ENCODE peak calls at places on chromosomes 16 and 17, in five cellular contexts. One of them, this sample, is unnamed.
A peak's percentile ranks its signal among the peaks of the same experiment; 100 is the strongest.

GRCh38 chr17:66777689-66778225 is 57.2 kb upstream of the CACNG5 start:
- DNase-seq in adrenal gland: no peak
- DNase-seq in MM.1S: no peak
- DNase-seq in uterus: no peak
- DNase-seq in GM23338: peak; percentile 93
- DNase-seq in this sample: no peak

GRCh38 chr17:55811536-55811935 is 60.7 kb downstream of the PCTP start:
- DNase-seq in adrenal gland: no peak
- DNase-seq in MM.1S: no peak
- DNase-seq in uterus: no peak
- DNase-seq in GM23338: no peak
- DNase-seq in this sample: no peak

GRCh38 chr17:35510031-35510430 is 27.4 kb downstream of the SLFN12L start:
- DNase-seq in adrenal gland: no peak
- DNase-seq in MM.1S: no peak
- DNase-seq in uterus: no peak
- DNase-seq in GM23338: no peak
- DNase-seq in this sample: no peak

GRCh38 chr17:48997103-48997826 is at the start of gene IGF2BP1:
- DNase-seq in adrenal gland: no peak
- DNase-seq in MM.1S: no peak
- DNase-seq in uterus: no peak
- DNase-seq in GM23338: peak; percentile 88
- DNase-seq in this sample: no peak

GRCh38 chr17:78915872-78916632 is 9.1 kb downstream of the TIMP2 start:
- DNase-seq in adrenal gland: peak; percentile 84
- DNase-seq in MM.1S: no peak
- DNase-seq in uterus: peak; percentile 68
- DNase-seq in GM23338: no peak
- DNase-seq in this sample: peak; percentile 60

GRCh38 chr17:16298140-16298662 is 55.1 kb downstream of the CENPV start:
- DNase-seq in adrenal gland: no peak
- DNase-seq in MM.1S: no peak
- DNase-seq in uterus: no peak
- DNase-seq in GM23338: no peak
- DNase-seq in this sample: no peak

GRCh38 chr16:56265184-56265583 is 73.9 kb downstream of the GNAO1 start:
- DNase-seq in adrenal gland: no peak
- DNase-seq in MM.1S: no peak
- DNase-seq in uterus: no peak
- DNase-seq in GM23338: no peak
- DNase-seq in this sample: no peak

GRCh38 chr16:4942481-4942880 is 5.5 kb upstream of the PPL start:
- DNase-seq in adrenal gland: no peak
- DNase-seq in MM.1S: no peak
- DNase-seq in uterus: peak; percentile 36
- DNase-seq in GM23338: no peak
- DNase-seq in this sample: no peak

GRCh38 chr16:11334831-11335404 is 10.3 kb upstream of the RMI2 start:
- DNase-seq in adrenal gland: no peak
- DNase-seq in MM.1S: no peak
- DNase-seq in uterus: no peak
- DNase-seq in GM23338: no peak
- DNase-seq in this sample: no peak

GRCh38 chr16:19008770-19009169 is 25.0 kb downstream of the TMC7 start:
- DNase-seq in adrenal gland: no peak
- DNase-seq in MM.1S: no peak
- DNase-seq in uterus: no peak
- DNase-seq in GM23338: no peak
- DNase-seq in this sample: no peak

DNA sequence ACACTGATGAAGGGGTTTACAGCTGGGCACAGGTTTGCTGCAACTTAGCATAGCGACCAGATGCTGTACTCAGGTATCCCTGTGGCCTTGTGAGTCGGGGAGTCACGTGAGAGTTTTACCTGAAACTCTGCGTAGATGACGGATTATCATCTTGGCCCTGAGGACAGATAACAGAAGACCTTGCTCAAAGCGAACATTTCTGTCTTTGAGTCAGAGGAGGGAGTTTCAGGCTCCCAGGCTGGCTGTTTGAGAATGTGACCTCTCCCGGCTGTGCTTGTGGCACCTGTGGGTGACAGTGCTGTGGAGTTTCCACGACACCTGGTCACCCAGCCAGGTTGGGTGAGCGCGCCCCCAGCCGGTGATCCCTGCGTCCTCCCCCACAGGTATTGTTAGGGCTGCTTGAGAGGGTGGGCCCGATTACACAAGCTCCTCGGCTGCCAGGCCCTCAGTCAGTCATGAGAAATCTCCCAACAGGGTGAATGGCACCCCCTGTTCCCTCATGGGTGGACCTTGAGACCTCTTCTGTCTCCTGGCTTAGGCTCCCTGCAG is 44.4 kb upstream of the CRISPLD2 start:
- DNase-seq in adrenal gland: no peak
- DNase-seq in MM.1S: no peak
- DNase-seq in uterus: no peak
- DNase-seq in GM23338: no peak
- DNase-seq in this sample: no peak
- TF ChIP-seq CTCF in adrenal gland: no peak
- TF ChIP-seq CTCF in MM.1S: no peak
- TF ChIP-seq CTCF in uterus: no peak
- TF ChIP-seq CTCF in GM23338: no peak
- TF ChIP-seq CTCF in this sample: no peak

DNA sequence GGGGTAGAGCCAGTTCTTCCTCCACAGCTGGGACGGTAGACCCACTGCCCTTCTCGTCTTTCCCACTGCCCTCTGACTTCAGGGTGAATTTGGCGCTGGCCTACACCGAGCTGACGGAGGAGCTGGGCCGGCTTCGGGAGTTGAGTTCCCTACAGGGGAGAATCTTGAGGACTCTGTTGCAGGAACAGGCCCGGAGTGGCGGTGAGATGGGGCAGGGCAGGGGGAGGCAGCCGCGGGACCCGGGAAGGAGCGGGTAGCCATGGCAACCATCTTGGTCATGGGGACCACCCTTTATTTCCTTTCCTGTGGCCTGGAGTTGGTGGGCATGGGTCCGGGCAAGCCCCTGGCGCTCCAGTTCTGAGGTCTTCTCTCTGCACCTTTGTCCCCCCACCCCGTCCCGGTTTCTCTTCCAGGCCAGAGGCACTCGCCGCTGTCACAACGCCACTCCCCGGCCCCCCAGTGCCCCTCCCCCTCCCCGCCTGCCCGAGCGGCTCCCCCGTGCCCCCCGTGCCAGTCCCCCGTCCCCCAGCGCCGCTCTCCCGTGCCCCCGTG is 14.4 kb downstream of the TBKBP1 start:
- DNase-seq in adrenal gland: no peak
- DNase-seq in MM.1S: no peak
- DNase-seq in uterus: no peak
- DNase-seq in GM23338: peak; percentile 72
- DNase-seq in this sample: no peak
- H3K4me3 ChIP-seq in adrenal gland: no peak overlapping the region
- H3K4me3 ChIP-seq in MM.1S: no peak overlapping the region
- H3K4me3 ChIP-seq in uterus: peak overlapping the region; percentile 5
- H3K4me3 ChIP-seq in GM23338: peak overlapping the region; percentile 56
- H3K4me3 ChIP-seq in this sample: peak overlapping the region; percentile 26

DNA sequence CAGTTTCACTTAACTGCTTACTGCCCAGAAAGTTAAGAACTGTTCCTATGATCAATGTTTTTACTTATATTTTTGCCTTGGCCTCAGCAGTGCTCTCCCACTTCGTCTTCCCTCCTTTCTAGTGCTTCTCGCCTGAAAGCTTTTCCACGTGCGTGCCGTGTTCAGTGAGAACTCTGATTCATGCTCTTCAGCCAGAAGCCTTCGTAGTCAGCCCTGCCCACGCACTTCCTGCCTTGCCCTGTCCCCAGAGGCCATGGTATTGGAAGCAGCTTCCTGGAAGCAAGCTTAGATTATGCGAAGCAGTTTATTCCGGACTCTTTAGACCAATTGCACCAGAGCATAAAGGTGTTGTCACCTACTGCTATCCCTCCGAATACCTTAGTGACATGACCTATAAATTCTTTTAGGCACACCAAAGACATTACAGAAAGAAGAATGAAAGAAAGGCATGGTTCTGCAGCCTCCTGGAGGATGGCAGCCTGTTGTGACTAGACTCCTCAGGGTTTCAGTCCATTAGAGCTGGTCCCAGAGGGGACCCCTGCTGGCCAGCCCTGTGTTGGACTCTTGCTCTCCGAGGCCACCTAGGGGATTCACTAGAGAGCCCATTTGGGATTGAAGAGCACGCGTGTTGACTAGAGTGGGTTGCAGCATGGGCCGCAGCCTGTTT is 105.2 kb downstream of the RPTOR start:
- DNase-seq in adrenal gland: peak; percentile 62
- DNase-seq in MM.1S: no peak
- DNase-seq in uterus: peak; percentile 50
- DNase-seq in GM23338: peak; percentile 88
- DNase-seq in this sample: no peak
- TF ChIP-seq CTCF in adrenal gland: peak; percentile 25
- TF ChIP-seq CTCF in MM.1S: peak; percentile 30
- TF ChIP-seq CTCF in uterus: no peak
- TF ChIP-seq CTCF in GM23338: peak; percentile 75
- TF ChIP-seq CTCF in this sample: no peak

GRCh38 chr17:61575983-61576382 is 15.0 kb downstream of the NACA2 start:
- DNase-seq in adrenal gland: no peak
- DNase-seq in MM.1S: no peak
- DNase-seq in uterus: no peak
- DNase-seq in GM23338: no peak
- DNase-seq in this sample: no peak

GRCh38 chr17:61571624-61572023 is 19.4 kb downstream of the NACA2 start:
- DNase-seq in adrenal gland: no peak
- DNase-seq in MM.1S: no peak
- DNase-seq in uterus: no peak
- DNase-seq in GM23338: no peak
- DNase-seq in this sample: no peak

GRCh38 chr17:61578645-61579044 is 12.4 kb downstream of the NACA2 start:
- DNase-seq in adrenal gland: no peak
- DNase-seq in MM.1S: no peak
- DNase-seq in uterus: no peak
- DNase-seq in GM23338: no peak
- DNase-seq in this sample: no peak

GRCh38 chr17:61574542-61575351 is 16.3 kb downstream of the NACA2 start:
- DNase-seq in adrenal gland: no peak
- DNase-seq in MM.1S: no peak
- DNase-seq in uterus: no peak
- DNase-seq in GM23338: peak; percentile 65
- DNase-seq in this sample: no peak

GRCh38 chr17:61575352-61575975 is 15.6 kb downstream of the NACA2 start:
- DNase-seq in adrenal gland: no peak
- DNase-seq in MM.1S: no peak
- DNase-seq in uterus: no peak
- DNase-seq in GM23338: no peak
- DNase-seq in this sample: no peak
- H3K4me3 ChIP-seq in adrenal gland: no peak overlapping the region
- H3K4me3 ChIP-seq in MM.1S: no peak overlapping the region
- H3K4me3 ChIP-seq in uterus: no peak overlapping the region
- H3K4me3 ChIP-seq in GM23338: no peak overlapping the region
- H3K4me3 ChIP-seq in this sample: no peak overlapping the region

This sample was measured in testis.